ENCODE peak calls at places on chromosome 15, in four cellular contexts. Q, R, F and V are unnamed samples.
A peak's percentile ranks its signal among the peaks of the same experiment; 100 is the strongest.

GRCh38 chr15:48358229-48358641 is 27.0 kb downstream of the DUT start:
- DNase-seq in R (no peak), F (no peak), Q (no peak), V (no peak)

GRCh38 chr15:26773485-26773877 is 615 bp upstream of the GABRB3 start:
- DNase-seq in F (no peak), R (no peak), Q (no peak), V (peak; percentile 28)

GRCh38 chr15:27730878-27731277 is 368.2 kb downstream of the OCA2 start:
- DNase-seq in F (no peak), R (no peak), Q (no peak), V (no peak)

GRCh38 chr15:85722374-85722773 is 72.4 kb downstream of the KLHL25 start:
- DNase-seq in Q (no peak), F (no peak), R (no peak), V (no peak)

GRCh38 chr15:80849308-80849707 is 70.1 kb downstream of the CEMIP start:
- DNase-seq in R (no peak), F (no peak), Q (no peak), V (no peak)

GRCh38 chr15:38050529-38050928 is 116.1 kb downstream of the TMCO5A start:
- DNase-seq in R (no peak), Q (no peak), F (no peak), V (no peak)

GRCh38 chr15:100107606-100108225 is 234.1 kb downstream of the ADAMTS17 start:
- DNase-seq in F (no peak), R (no peak), Q (no peak), V (no peak)

GRCh38 chr15:49421991-49422390 is 1.1 kb upstream of the FGF7 start:
- DNase-seq in F (peak; percentile 12), R (peak; percentile 53), Q (peak; percentile 31), V (peak; percentile 6)

GRCh38 chr15:39580117-39580629 is 706 bp upstream of the THBS1 start:
- DNase-seq in Q (peak; percentile 79), R (peak; percentile 81), F (no peak), V (peak; percentile 75)

GRCh38 chr15:36050899-36051298 is 504.9 kb upstream of the DPH6 start:
- DNase-seq in R (no peak), Q (no peak), F (no peak), V (no peak)

DNA sequence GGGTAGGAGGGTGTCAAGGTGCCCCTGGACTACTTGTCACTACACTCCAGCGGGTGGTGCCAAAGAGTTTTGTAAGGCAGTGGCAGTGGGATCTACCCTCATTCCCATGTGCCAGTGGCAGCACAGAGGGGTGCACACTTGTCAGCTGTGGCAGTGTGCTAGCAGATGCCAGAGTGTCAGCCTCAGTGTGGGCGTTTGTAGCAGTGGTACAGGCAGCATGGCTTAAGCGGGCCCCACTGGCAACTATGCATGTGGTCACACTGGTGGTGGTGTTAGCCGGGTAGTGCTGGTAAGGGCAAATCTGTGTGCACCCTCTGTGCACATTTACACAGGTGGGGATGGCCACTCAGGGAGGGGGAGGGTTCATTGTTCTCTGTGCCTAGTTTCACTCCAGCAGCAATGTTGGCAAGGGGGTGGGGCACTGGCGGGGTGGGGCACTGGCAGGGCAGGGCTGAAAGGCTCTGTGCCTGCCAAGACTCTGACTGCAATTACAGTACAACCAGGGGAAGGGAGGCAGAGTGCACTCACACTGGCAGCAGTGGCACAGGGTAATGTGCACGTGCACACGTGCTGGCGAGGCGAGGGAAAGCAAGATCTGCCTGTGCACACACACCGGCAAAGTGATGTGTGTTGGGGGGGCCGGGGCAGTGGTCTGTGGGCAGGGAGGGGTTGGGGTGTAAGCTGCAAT is 31.8 kb downstream of the MYO9A start:
- DNase-seq in R (no peak), Q (no peak), F (no peak), V (no peak)
- TF ChIP-seq TARDBP in R (no peak), Q (no peak), F (no peak), V (no peak)

DNA sequence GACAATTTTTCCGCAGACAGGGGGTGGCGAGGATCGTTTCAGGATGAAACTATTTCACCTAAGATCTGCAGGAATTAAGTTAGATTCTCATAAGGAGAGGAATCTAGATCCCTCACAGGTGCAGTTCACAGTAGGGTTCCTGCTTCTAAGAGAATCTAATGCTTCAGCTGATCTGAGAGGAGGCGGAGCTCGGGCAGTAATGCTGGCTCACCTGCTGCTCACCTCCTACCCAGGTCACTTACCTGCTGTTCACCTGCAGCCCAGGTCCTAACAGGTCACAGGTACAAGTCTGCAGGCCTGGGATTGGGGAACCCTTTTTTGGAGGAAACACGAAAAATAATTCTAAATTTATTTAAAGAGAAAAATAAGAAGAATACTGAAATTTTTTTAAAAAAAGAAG is 406.8 kb downstream of the MCTP2 start:
- DNase-seq in R (no peak), Q (no peak), F (no peak), V (no peak)
- TF ChIP-seq TARDBP in R (no peak), Q (no peak), F (no peak), V (no peak)

GRCh38 chr15:64846246-64846645 is 4.5 kb downstream of the PLEKHO2 start:
- DNase-seq in F (no peak), R (no peak), Q (no peak), V (no peak)
- TF ChIP-seq TARDBP in F (no peak), R (no peak), Q (no peak), V (no peak)

GRCh38 chr15:30043211-30043655 is 39.5 kb upstream of the GOLGA8J start:
- DNase-seq in Q (no peak), R (no peak), F (no peak), V (no peak)
- TF ChIP-seq TARDBP in Q (no peak), R (no peak), F (no peak), V (no peak)